ENCODE peak calls at places on chromosome 10, in seven cellular contexts. One of them, this sample, is unnamed.

GRCh38 chr10:127550861-127551260 is 1.8 kb downstream of the NPS start:
- DNase-seq in activated gamma-delta T cell treated with Interleukin-2 at 50 U/mL for 16 hours: no peak
- DNase-seq in COR-L47: no peak
- DNase-seq in iPS-NIHi11: no peak
- DNase-seq in midbrain: no peak
- DNase-seq in HT1080: peak
- DNase-seq in NCI-H226: no peak
- DNase-seq in this sample: no peak

GRCh38 chr10:100739516-100740368 is 5.6 kb upstream of the PAX2 start:
- DNase-seq in HT1080: no peak
- DNase-seq in midbrain: no peak
- DNase-seq in COR-L47: no peak
- DNase-seq in iPS-NIHi11: no peak
- DNase-seq in activated gamma-delta T cell treated with Interleukin-2 at 50 U/mL for 16 hours: no peak
- DNase-seq in NCI-H226: no peak
- DNase-seq in this sample: no peak

GRCh38 chr10:132899751-132900065 is 42.7 kb downstream of the CFAP46 start:
- DNase-seq in NCI-H226: no peak
- DNase-seq in midbrain: no peak
- DNase-seq in COR-L47: no peak
- DNase-seq in HT1080: no peak
- DNase-seq in activated gamma-delta T cell treated with Interleukin-2 at 50 U/mL for 16 hours: no peak
- DNase-seq in iPS-NIHi11: no peak
- DNase-seq in this sample: no peak

GRCh38 chr10:86321568-86321967 is 45.0 kb downstream of the GRID1 start:
- DNase-seq in midbrain: peak
- DNase-seq in COR-L47: no peak
- DNase-seq in activated gamma-delta T cell treated with Interleukin-2 at 50 U/mL for 16 hours: no peak
- DNase-seq in HT1080: no peak
- DNase-seq in NCI-H226: no peak
- DNase-seq in iPS-NIHi11: no peak
- DNase-seq in this sample: no peak

GRCh38 chr10:89426230-89426868 is 12.0 kb downstream of the IFIT5 start:
- DNase-seq in COR-L47: no peak
- DNase-seq in HT1080: peak
- DNase-seq in midbrain: peak
- DNase-seq in iPS-NIHi11: peak
- DNase-seq in NCI-H226: peak
- DNase-seq in activated gamma-delta T cell treated with Interleukin-2 at 50 U/mL for 16 hours: no peak
- DNase-seq in this sample: no peak

GRCh38 chr10:132422931-132423813 is 26.2 kb downstream of the PWWP2B start:
- DNase-seq in NCI-H226: no peak
- DNase-seq in iPS-NIHi11: no peak
- DNase-seq in HT1080: no peak
- DNase-seq in midbrain: no peak
- DNase-seq in COR-L47: no peak
- DNase-seq in activated gamma-delta T cell treated with Interleukin-2 at 50 U/mL for 16 hours: no peak
- DNase-seq in this sample: no peak

GRCh38 chr10:125209591-125210373 is 49.4 kb upstream of the CTBP2 start:
- DNase-seq in NCI-H226: no peak
- DNase-seq in midbrain: peak
- DNase-seq in activated gamma-delta T cell treated with Interleukin-2 at 50 U/mL for 16 hours: no peak
- DNase-seq in HT1080: no peak
- DNase-seq in iPS-NIHi11: no peak
- DNase-seq in COR-L47: no peak
- DNase-seq in this sample: no peak

GRCh38 chr10:12481956-12482355 is 132.6 kb downstream of the CAMK1D start:
- DNase-seq in HT1080: no peak
- DNase-seq in NCI-H226: no peak
- DNase-seq in iPS-NIHi11: no peak
- DNase-seq in COR-L47: no peak
- DNase-seq in activated gamma-delta T cell treated with Interleukin-2 at 50 U/mL for 16 hours: no peak
- DNase-seq in midbrain: no peak
- DNase-seq in this sample: no peak

GRCh38 chr10:28559661-28560060 is 26.7 kb downstream of the WAC start:
- DNase-seq in iPS-NIHi11: peak
- DNase-seq in COR-L47: no peak
- DNase-seq in HT1080: no peak
- DNase-seq in NCI-H226: no peak
- DNase-seq in activated gamma-delta T cell treated with Interleukin-2 at 50 U/mL for 16 hours: no peak
- DNase-seq in midbrain: no peak
- DNase-seq in this sample: no peak

GRCh38 chr10:116748041-116748440 is 5.7 kb upstream of the HSPA12A start:
- DNase-seq in HT1080: peak
- DNase-seq in COR-L47: no peak
- DNase-seq in NCI-H226: no peak
- DNase-seq in activated gamma-delta T cell treated with Interleukin-2 at 50 U/mL for 16 hours: no peak
- DNase-seq in midbrain: no peak
- DNase-seq in iPS-NIHi11: no peak
- DNase-seq in this sample: no peak

GRCh38 chr10:96380821-96381220 is 22.0 kb upstream of the OPALIN start:
- DNase-seq in iPS-NIHi11: no peak
- DNase-seq in HT1080: peak
- DNase-seq in NCI-H226: no peak
- DNase-seq in COR-L47: no peak
- DNase-seq in activated gamma-delta T cell treated with Interleukin-2 at 50 U/mL for 16 hours: no peak
- DNase-seq in midbrain: no peak
- DNase-seq in this sample: no peak

GRCh38 chr10:12960431-12960898 is 41.0 kb downstream of the CCDC3 start:
- DNase-seq in NCI-H226: no peak
- DNase-seq in activated gamma-delta T cell treated with Interleukin-2 at 50 U/mL for 16 hours: no peak
- DNase-seq in COR-L47: no peak
- DNase-seq in HT1080: no peak
- DNase-seq in midbrain: no peak
- DNase-seq in iPS-NIHi11: no peak
- DNase-seq in this sample: no peak

GRCh38 chr10:93630609-93631320 is 18.4 kb downstream of the PDE6C start:
- DNase-seq in COR-L47: no peak
- DNase-seq in midbrain: no peak
- DNase-seq in NCI-H226: no peak
- DNase-seq in iPS-NIHi11: no peak
- DNase-seq in activated gamma-delta T cell treated with Interleukin-2 at 50 U/mL for 16 hours: no peak
- DNase-seq in HT1080: no peak
- DNase-seq in this sample: no peak

GRCh38 chr10:5442056-5442989 is 30.0 kb downstream of the NET1 start:
- DNase-seq in iPS-NIHi11: peak
- DNase-seq in midbrain: peak
- DNase-seq in COR-L47: no peak
- DNase-seq in NCI-H226: no peak
- DNase-seq in activated gamma-delta T cell treated with Interleukin-2 at 50 U/mL for 16 hours: peak
- DNase-seq in HT1080: peak
- DNase-seq in this sample: no peak

GRCh38 chr10:79445217-79445707 is at the start of gene ZCCHC24:
- DNase-seq in COR-L47: no peak
- DNase-seq in midbrain: no peak
- DNase-seq in HT1080: peak
- DNase-seq in NCI-H226: peak
- DNase-seq in activated gamma-delta T cell treated with Interleukin-2 at 50 U/mL for 16 hours: peak
- DNase-seq in iPS-NIHi11: peak
- DNase-seq in this sample: no peak

GRCh38 chr10:29517352-29517923 is 117.3 kb downstream of the SVIL start:
- DNase-seq in COR-L47: peak
- DNase-seq in HT1080: peak
- DNase-seq in activated gamma-delta T cell treated with Interleukin-2 at 50 U/mL for 16 hours: no peak
- DNase-seq in midbrain: no peak
- DNase-seq in iPS-NIHi11: peak
- DNase-seq in NCI-H226: no peak
- DNase-seq in this sample: peak

GRCh38 chr10:45592926-45593325 is 79.6 kb downstream of the ZFAND4 start:
- DNase-seq in activated gamma-delta T cell treated with Interleukin-2 at 50 U/mL for 16 hours: no peak
- DNase-seq in HT1080: no peak
- DNase-seq in iPS-NIHi11: no peak
- DNase-seq in COR-L47: no peak
- DNase-seq in NCI-H226: no peak
- DNase-seq in midbrain: no peak
- DNase-seq in this sample: no peak

GRCh38 chr10:131618587-131619267 is 282.1 kb upstream of the PPP2R2D start:
- DNase-seq in NCI-H226: no peak
- DNase-seq in activated gamma-delta T cell treated with Interleukin-2 at 50 U/mL for 16 hours: no peak
- DNase-seq in HT1080: no peak
- DNase-seq in COR-L47: no peak
- DNase-seq in iPS-NIHi11: peak
- DNase-seq in midbrain: no peak
- DNase-seq in this sample: no peak

GRCh38 chr10:131983780-131984179 is 2.1 kb upstream of the BNIP3 start:
- DNase-seq in HT1080: peak
- DNase-seq in activated gamma-delta T cell treated with Interleukin-2 at 50 U/mL for 16 hours: no peak
- DNase-seq in midbrain: peak
- DNase-seq in iPS-NIHi11: no peak
- DNase-seq in NCI-H226: peak
- DNase-seq in COR-L47: no peak
- DNase-seq in this sample: no peak

GRCh38 chr10:24556746-24557742 is 166.6 kb downstream of the ARHGAP21 start:
- DNase-seq in NCI-H226: peak
- DNase-seq in activated gamma-delta T cell treated with Interleukin-2 at 50 U/mL for 16 hours: no peak
- DNase-seq in iPS-NIHi11: peak
- DNase-seq in HT1080: peak
- DNase-seq in COR-L47: no peak
- DNase-seq in midbrain: peak
- DNase-seq in this sample: peak

GRCh38 chr10:58467931-58468635 is 44.6 kb upstream of the BICC1 start:
- DNase-seq in COR-L47: no peak
- DNase-seq in iPS-NIHi11: no peak
- DNase-seq in activated gamma-delta T cell treated with Interleukin-2 at 50 U/mL for 16 hours: no peak
- DNase-seq in HT1080: no peak
- DNase-seq in midbrain: no peak
- DNase-seq in NCI-H226: no peak
- DNase-seq in this sample: no peak

GRCh38 chr10:45640049-45640448 is 32.5 kb downstream of the ZFAND4 start:
- DNase-seq in HT1080: no peak
- DNase-seq in activated gamma-delta T cell treated with Interleukin-2 at 50 U/mL for 16 hours: no peak
- DNase-seq in COR-L47: no peak
- DNase-seq in iPS-NIHi11: no peak
- DNase-seq in midbrain: no peak
- DNase-seq in NCI-H226: no peak
- DNase-seq in this sample: no peak

GRCh38 chr10:49173201-49173772 is 14.9 kb downstream of the TMEM273 start:
- DNase-seq in NCI-H226: no peak
- DNase-seq in HT1080: no peak
- DNase-seq in COR-L47: no peak
- DNase-seq in midbrain: no peak
- DNase-seq in activated gamma-delta T cell treated with Interleukin-2 at 50 U/mL for 16 hours: no peak
- DNase-seq in iPS-NIHi11: no peak
- DNase-seq in this sample: no peak

This sample was measured in NT2/D1.